ENCODE peak calls at places on chromosomes 6 and 20, in five cellular contexts. X is NB4, M is K562, G is HCT116, R is A549. J is an unnamed sample.

GRCh38 chr20:1185781-1186334 is 1.1 kb upstream of the TMEM74B start:
- DNase-seq in R (peak), M (peak), X (peak), G (peak), J (peak)

GRCh38 chr6:161104966-161105365 is 113.4 kb downstream of the MAP3K4 start:
- DNase-seq in R (no peak), X (no peak), M (no peak), G (no peak), J (no peak)

GRCh38 chr6:33860706-33861474 is 57.1 kb upstream of the MLN start:
- DNase-seq in G (no peak), R (no peak), X (peak), M (no peak), J (peak)

GRCh38 chr6:29552512-29553051 is 7.0 kb downstream of the UBD start:
- DNase-seq in R (no peak), G (peak), X (peak), M (peak), J (peak)

GRCh38 chr6:163529605-163530004 is 115.1 kb downstream of the QKI start:
- DNase-seq in G (no peak), X (no peak), M (no peak), R (peak), J (peak)

GRCh38 chr6:111423960-111424846 is 58.8 kb downstream of the REV3L start:
- DNase-seq in M (peak), X (no peak), G (no peak), R (no peak), J (peak)

GRCh38 chr6:25660512-25660911 is 8.5 kb downstream of the SCGN start:
- DNase-seq in M (peak), X (peak), R (peak), G (peak), J (peak)

GRCh38 chr6:44733868-44734267 is 346.4 kb downstream of the CDC5L start:
- DNase-seq in G (no peak), M (no peak), R (no peak), X (no peak), J (no peak)

GRCh38 chr20:38841570-38841969 is 36.1 kb downstream of the PPP1R16B start:
- DNase-seq in R (no peak), G (no peak), M (no peak), X (no peak), J (no peak)

GRCh38 chr6:2542858-2543218 is 207.9 kb downstream of the MYLK4 start:
- DNase-seq in M (peak), R (no peak), X (peak), G (no peak), J (no peak)

GRCh38 chr6:133286765-133287164 is 45.6 kb downstream of the EYA4 start:
- DNase-seq in G (no peak), R (no peak), M (no peak), X (peak), J (peak)

GRCh38 chr20:44345147-44345546 is 8.3 kb downstream of the R3HDML start:
- DNase-seq in G (no peak), R (no peak), M (no peak), X (no peak), J (no peak)

GRCh38 chr6:158460602-158461092 is 99.2 kb upstream of the TMEM181 start:
- DNase-seq in M (no peak), G (no peak), X (peak), R (no peak), J (peak)

GRCh38 chr20:47073766-47074475 is 179.3 kb downstream of the EYA2 start:
- DNase-seq in R (no peak), G (no peak), X (no peak), M (no peak), J (no peak)

GRCh38 chr6:154432533-154433476 is 76.2 kb upstream of the IPCEF1 start:
- DNase-seq in G (no peak), M (peak), R (no peak), X (peak), J (peak)

GRCh38 chr6:15352884-15353283 is 107.0 kb downstream of the JARID2 start:
- DNase-seq in X (no peak), R (no peak), G (no peak), M (no peak), J (no peak)

GRCh38 chr6:136290406-136291010 is 862 bp upstream of the BCLAF1 start:
- DNase-seq in X (peak), G (peak), R (peak), M (peak), J (peak)

GRCh38 chr6:1878330-1878729 is 268.6 kb downstream of the FOXC1 start:
- DNase-seq in R (no peak), X (no peak), G (no peak), M (no peak), J (no peak)

GRCh38 chr6:31580807-31581437 is 1.3 kb downstream of the LTB start:
- DNase-seq in R (peak), M (peak), X (peak), G (peak), J (peak)

GRCh38 chr6:82045965-82046756 is 201.4 kb downstream of the IBTK start:
- DNase-seq in R (no peak), G (no peak), M (no peak), X (no peak), J (no peak)

GRCh38 chr6:47260021-47260420 is 49.7 kb downstream of the TNFRSF21 start:
- DNase-seq in X (no peak), R (no peak), M (no peak), G (no peak), J (peak)

GRCh38 chr6:17224056-17224455 is 57.1 kb upstream of the RBM24 start:
- DNase-seq in R (no peak), G (no peak), M (no peak), X (peak), J (no peak)

GRCh38 chr6:7904654-7905319 is 5.8 kb downstream of the TXNDC5 start:
- DNase-seq in M (no peak), G (no peak), X (no peak), R (no peak), J (peak)

GRCh38 chr6:162785632-162786242 is 58.0 kb downstream of the PACRG start:
- DNase-seq in G (no peak), M (no peak), R (no peak), X (no peak), J (no peak)

GRCh38 chr20:58237318-58238182 is 9.1 kb upstream of the ANKRD60 start:
- DNase-seq in M (no peak), X (no peak), R (no peak), G (no peak), J (no peak)

GRCh38 chr6:162343902-162344226 is 383.7 kb downstream of the PRKN start:
- DNase-seq in X (no peak), R (no peak), M (no peak), G (no peak), J (no peak)

GRCh38 chr6:156879235-156879995 is 102.2 kb downstream of the ARID1B start:
- DNase-seq in G (no peak), X (no peak), R (no peak), M (no peak), J (peak)

GRCh38 chr6:121064345-121064744 is 269.9 kb downstream of the TBC1D32 start:
- DNase-seq in G (no peak), X (no peak), R (no peak), M (no peak), J (no peak)

GRCh38 chr20:36462440-36463211 is 78.7 kb upstream of the MYL9 start:
- DNase-seq in G (no peak), R (no peak), M (no peak), X (peak), J (peak)

GRCh38 chr20:41135187-41135887 is 2.0 kb upstream of the PLCG1 start:
- DNase-seq in X (peak), M (peak), G (peak), R (peak), J (peak)

GRCh38 chr6:42819803-42820508 is 38.1 kb downstream of the BICRAL start:
- DNase-seq in R (peak), G (no peak), X (peak), M (peak), J (no peak)

DNA sequence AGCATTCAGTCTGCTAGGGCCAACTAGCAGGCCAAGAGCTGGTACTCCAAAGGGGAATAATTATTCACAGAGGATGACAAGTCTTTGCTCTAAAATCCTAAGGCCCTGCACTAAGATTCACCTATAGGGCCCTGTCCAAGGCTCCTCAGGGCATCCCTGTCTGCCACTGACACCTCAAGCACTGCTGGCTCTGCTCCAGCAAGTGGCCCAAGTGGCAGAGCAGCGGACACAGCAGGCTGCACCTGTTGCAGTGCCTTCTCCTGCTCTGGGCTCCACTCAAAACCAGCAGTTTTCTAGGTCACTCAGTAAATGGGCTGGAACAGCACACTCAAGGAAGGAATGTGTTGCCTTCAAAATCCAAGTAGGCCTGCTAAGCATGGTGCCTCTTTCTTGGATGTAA is 36.4 kb upstream of the SMOC2 start:
- DNase-seq in M (no peak), X (no peak), R (no peak), G (no peak), J (no peak)
- TF ChIP-seq MAX in M (no peak), X (no peak), R (no peak), G (no peak), J (no peak)

DNA sequence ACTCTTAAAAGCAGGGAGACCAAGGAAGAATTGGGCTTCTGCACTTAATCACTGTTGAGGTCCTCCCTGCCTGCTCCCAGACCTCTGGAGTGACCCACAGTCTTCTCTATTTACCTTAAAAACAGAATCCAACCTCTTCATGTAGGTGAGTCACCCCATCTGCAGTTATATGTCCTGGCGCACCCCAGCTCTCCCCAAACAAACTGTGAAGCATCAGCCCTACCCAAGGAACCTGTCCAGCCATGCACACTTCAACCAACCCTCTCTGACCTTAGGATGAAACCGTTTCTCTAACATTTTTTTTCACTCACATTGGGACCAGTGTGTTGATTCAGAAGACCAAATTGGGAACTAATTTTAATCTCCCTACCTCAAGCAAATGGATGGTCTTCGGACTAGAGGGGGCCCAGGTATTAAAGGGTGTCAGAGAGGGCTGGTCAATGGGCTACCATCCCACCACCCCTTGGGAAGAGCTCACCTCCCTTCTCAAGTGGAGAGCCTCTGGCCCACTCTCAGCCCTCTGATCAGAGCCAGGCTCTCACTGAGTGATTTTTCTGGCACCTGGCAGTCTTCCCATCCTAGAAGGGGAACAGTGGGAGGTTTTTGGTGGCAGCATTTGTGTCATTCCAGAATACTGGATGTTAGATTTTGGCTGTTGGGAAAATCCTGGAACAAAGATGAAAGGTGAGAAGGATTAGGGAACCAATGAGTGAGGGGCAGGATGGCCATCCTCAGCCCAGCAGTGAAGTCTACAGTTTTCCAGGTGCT is 203.6 kb downstream of the LRFN2 start:
- DNase-seq in R (no peak), X (no peak), M (no peak), G (no peak), J (no peak)
- TF ChIP-seq MAX in R (no peak), X (no peak), M (no peak), G (no peak), J (no peak)

DNA sequence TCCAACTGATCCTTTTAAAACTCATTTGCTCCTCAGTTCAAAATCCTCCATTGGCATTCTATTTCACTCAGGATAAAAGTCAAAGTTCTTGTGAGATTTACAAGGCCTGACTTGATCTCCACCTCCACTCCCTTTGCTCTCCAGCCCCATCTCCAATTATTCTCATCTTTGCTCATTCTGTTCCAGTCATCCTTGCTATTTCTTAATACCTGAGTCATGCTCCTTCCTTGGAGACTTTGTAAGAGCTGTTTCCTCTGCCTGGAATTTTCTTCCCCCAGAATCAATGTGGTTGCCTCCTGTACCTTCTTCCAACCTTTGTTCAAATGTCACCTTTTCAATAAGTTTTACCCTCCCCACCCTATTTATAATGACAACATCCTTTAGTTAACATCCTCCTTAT is 373.5 kb downstream of the HTR1B start:
- DNase-seq in M (no peak), R (no peak), G (no peak), X (no peak), J (no peak)
- TF ChIP-seq MAX in M (no peak), R (no peak), G (no peak), X (no peak), J (no peak)

DNA sequence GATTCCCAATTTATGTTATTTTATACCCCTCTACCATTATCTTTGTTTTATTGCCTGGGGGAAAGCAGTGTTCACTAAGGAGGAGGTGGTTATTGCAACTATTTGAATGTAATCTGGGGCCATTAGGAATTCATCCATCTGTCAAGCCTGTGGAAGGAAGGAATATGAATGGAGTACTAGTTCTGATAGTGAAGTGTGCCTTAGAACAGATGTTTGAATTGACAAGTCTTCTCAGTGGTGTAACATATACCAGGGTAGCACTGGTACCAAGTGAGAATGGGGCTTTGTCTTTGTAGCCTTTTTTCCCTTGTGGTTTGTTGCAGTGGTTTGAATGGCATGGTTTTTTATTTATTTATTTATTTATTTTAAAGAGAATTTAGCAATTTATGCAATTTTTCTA is 27.9 kb upstream of the HDAC2 start:
- DNase-seq in G (no peak), X (no peak), R (no peak), M (no peak), J (no peak)
- TF ChIP-seq MAX in G (no peak), X (no peak), R (no peak), M (no peak), J (no peak)

DNA sequence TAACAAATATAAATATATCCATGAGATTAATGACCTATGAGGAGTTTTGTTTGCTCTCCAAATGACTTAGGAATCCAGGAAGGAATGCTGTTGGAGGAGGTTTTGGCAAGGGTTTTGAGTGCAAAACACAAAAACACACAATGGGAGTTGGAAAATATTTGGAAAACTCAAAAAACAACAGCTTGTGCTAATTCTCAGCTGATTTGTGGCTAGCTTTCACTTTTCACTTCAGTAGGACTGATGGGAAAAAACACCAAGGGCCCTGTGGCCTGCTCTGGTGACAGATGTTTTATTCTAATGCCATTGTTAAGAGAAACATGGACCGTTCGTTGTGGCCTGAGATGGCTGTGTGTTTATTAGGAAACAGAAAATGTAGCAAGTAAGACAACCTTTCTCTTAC is 113.9 kb downstream of the ALDH8A1 start:
- DNase-seq in M (no peak), X (no peak), G (no peak), R (no peak), J (no peak)
- TF ChIP-seq MAX in M (no peak), X (no peak), G (no peak), R (no peak), J (no peak)

GRCh38 chr6:53165333-53165732 is 16.7 kb upstream of the GCM1 start:
- DNase-seq in R (no peak), M (no peak), G (no peak), X (no peak), J (no peak)

GRCh38 chr6:53171605-53172467 is 23.2 kb upstream of the GCM1 start:
- DNase-seq in M (peak), X (peak), R (peak), G (peak), J (peak)

GRCh38 chr6:53172468-53172803 is 23.8 kb upstream of the GCM1 start:
- DNase-seq in X (no peak), G (no peak), M (no peak), R (no peak), J (no peak)

DNA sequence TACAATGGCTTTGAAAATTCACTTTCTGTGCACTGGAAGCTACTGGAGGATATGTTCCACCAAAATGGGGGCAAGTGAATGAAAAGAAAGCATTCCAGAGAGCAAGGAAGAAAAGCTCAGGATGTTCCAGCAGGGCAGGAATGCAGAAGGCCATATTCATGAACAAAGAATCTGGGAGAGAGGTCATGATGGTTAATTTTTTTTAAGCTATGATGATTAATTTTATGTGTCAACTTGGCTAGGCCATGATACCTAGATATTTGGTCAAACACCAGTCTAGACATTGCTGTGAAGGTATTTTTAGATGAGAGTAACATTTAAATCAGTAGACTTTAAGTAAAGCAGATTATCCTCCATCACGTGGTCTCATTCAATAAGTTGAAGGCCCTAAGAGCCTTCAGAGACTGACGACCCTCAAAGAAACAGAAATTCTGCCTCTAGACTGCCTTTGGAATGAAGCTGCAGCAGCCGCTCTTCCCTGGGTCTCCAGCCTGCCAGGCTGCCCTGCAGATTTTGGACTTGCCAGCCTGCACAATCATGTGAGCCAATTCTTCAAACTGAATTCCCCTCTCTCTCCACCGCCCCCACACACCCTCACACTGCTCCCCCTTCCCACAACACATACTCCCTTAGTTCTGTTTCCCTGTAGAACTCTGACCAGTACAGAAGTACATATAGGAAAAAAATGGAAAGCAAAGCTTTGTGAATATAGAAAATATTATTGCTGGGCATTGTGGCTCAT is 20.0 kb upstream of the GCM1 start:
- DNase-seq in R (no peak), X (no peak), M (no peak), G (no peak), J (no peak)
- TF ChIP-seq MAX in R (no peak), X (no peak), M (no peak), G (no peak), J (no peak)

GRCh38 chr20:52974155-52974554 is 2.0 kb downstream of the TSHZ2 start:
- DNase-seq in X (no peak), R (no peak), M (no peak), G (no peak), J (no peak)
- TF ChIP-seq MAX in X (no peak), R (no peak), M (no peak), G (no peak), J (no peak)

DNA sequence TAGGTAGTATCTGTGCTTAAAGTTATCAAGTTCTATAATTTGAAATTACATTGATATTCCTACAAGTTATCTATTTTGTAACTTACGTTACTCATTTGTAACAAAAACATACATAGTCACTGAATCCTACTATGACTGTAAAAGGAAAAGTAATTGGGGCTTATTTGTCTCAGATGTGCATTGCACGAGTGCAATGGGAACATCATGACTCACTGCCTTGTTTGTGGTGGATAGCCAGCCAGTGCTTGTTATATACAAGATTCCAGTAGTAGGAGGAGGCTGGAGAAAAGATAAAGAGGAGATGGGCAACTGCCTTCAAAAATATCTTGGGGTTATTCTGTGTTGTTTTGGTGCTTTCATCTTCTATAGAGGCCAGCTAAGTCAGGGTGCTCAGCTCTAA is 164.1 kb downstream of the RNF144B start:
- DNase-seq in R (no peak), G (no peak), M (no peak), X (no peak), J (no peak)
- TF ChIP-seq MAX in R (no peak), G (no peak), M (no peak), X (no peak), J (no peak)

J was measured in endothelial cell of umbilical vein.